ENCODE peak calls at places on chromosomes 1 and 21, in eight cellular contexts. V is sigmoid colon, E is breast epithelium, S is K562, G is GM12878, K is prostate gland, N is suprapubic skin, Y is GM12891. Q is an unnamed sample.

GRCh38 chr1:92927870-92928269 is 33.4 kb downstream of the DIPK1A start:
- DNase-seq in V (no peak), E (no peak), S (no peak), G (no peak), K (no peak), N (no peak), Y (no peak), Q (no peak)

GRCh38 chr1:226425431-226426031 is 17.6 kb upstream of the PARP1 start:
- DNase-seq in V (no peak), E (no peak), S (peak; percentile 33), G (no peak), K (no peak), N (no peak), Y (no peak), Q (no peak)

GRCh38 chr1:172640146-172640545 is 18.8 kb upstream of the FASLG start:
- DNase-seq in V (no peak), E (no peak), S (no peak), G (no peak), K (no peak), N (no peak), Y (no peak), Q (no peak)

GRCh38 chr1:216528816-216529215 is 105.6 kb upstream of the USH2A start:
- DNase-seq in V (no peak), E (no peak), S (no peak), G (peak; percentile 40), K (peak; percentile 20), N (no peak), Y (no peak), Q (no peak)

GRCh38 chr21:31446206-31446900 is 102.3 kb upstream of the TIAM1 start:
- DNase-seq in V (no peak), E (no peak), S (no peak), G (no peak), K (no peak), N (no peak), Y (no peak), Q (no peak)

GRCh38 chr21:15631342-15631741 is 98.4 kb upstream of the USP25 start:
- DNase-seq in V (no peak), E (no peak), S (no peak), G (no peak), K (no peak), N (no peak), Y (no peak), Q (no peak)

GRCh38 chr1:41282679-41283317 is 40.7 kb upstream of the SCMH1 start:
- DNase-seq in V (no peak), E (no peak), S (peak; percentile 52), G (no peak), K (no peak), N (no peak), Y (peak; percentile 37), Q (peak; percentile 39)

GRCh38 chr1:234781241-234782056 is 171.5 kb upstream of the IRF2BP2 start:
- DNase-seq in V (peak; percentile 61), E (no peak), S (peak; percentile 67), G (no peak), K (no peak), N (no peak), Y (no peak), Q (no peak)

GRCh38 chr1:232409584-232409983 is 220.3 kb downstream of the SIPA1L2 start:
- DNase-seq in V (no peak), E (no peak), S (no peak), G (no peak), K (no peak), N (no peak), Y (no peak), Q (no peak)

GRCh38 chr1:66337249-66337648 is 196.7 kb upstream of the SGIP1 start:
- DNase-seq in V (no peak), E (no peak), S (no peak), G (no peak), K (no peak), N (no peak), Y (no peak), Q (no peak)
- TF ChIP-seq POLR2AphosphoS5 in V (no peak), E (no peak), S (no peak), G (no peak), K (no peak), N (no peak), Y (peak; percentile 46), Q (no peak)

DNA sequence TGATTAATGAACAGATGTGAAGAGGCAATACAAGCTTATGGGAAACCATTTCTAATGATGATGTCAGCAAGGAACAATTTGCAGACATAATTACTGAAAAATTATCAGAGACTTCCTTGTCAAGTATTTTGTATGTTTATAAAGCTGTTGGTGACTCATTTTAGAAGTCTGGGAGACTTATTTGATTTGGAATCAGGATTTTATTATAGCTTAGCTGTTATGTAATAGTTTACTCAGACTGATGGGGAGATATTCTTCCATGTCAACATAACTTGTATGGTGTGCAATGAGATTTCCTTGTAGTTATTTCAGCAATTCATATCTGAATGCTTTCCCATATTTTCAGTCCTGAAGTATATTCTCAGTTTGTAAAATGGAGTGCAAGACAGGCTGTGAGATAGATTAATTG is 135.6 kb downstream of the TGFB2 start:
- DNase-seq in V (no peak), E (no peak), S (no peak), G (no peak), K (no peak), N (no peak), Y (no peak), Q (no peak)
- TF ChIP-seq POLR2AphosphoS5 in V (no peak), E (no peak), S (no peak), G (no peak), K (peak; percentile 69), N (no peak), Y (no peak), Q (no peak)

GRCh38 chr1:7582439-7582972 is 188.6 kb upstream of the VAMP3 start:
- DNase-seq in V (peak; percentile 24), E (no peak), S (peak; percentile 17), G (no peak), K (no peak), N (peak; percentile 31), Y (no peak), Q (no peak)
- TF ChIP-seq POLR2AphosphoS5 in V (no peak), E (no peak), S (no peak), G (no peak), K (no peak), N (no peak), Y (no peak), Q (no peak)

DNA sequence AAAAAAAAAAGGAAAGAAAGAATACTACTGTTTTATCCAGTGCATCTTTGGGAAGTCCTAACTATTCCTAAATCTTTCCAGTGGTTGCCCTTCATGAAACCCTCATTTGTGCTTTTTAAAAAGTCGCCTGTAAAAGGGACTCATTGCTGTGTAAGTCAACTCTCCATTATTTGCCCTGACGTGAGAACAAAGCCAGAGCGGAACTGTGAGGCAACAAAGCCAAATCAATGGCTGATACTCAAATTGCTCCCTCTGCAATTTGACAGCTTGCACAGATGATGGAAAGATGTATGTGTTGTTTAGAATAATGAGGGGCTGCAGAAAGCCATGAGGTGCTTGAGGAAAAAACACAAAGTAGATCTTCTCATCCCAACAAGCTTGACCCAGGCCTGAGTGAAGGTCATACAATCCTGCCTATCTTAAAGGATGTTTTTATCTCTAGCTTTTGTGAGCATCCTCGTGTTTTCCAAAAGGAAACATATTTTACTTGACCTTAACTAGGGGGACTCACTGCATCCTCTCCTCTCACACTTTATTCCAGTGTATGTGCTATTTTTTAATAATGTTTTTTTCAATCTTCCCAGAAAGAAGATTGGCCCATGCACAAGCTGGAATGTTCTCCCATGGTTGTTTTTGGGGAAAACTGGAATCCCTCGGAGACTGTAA is 33.4 kb downstream of the SMYD2 start:
- DNase-seq in V (no peak), E (no peak), S (no peak), G (no peak), K (no peak), N (no peak), Y (no peak), Q (no peak)
- TF ChIP-seq POLR2AphosphoS5 in V (no peak), E (no peak), S (no peak), G (no peak), K (no peak), N (no peak), Y (no peak), Q (no peak)

DNA sequence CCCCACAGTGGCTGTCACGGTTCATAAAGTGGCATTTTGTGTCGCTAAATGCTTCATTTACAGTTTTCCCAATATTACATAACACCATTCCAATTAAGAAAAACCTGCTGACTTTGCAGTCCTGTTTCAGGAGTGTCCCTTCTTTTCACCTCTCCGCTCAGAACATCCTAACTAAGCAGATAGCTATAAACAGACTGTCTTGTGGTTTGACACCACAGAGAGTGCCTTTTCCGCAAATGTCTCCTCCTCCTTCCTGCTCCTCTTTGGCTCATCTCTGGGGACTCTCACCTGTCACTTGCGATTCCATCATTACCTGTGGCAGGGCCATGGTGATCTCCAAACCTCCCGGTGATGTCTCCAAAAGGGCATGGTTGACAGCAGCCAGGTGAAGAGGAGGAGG is 119.0 kb downstream of the CNIH3 start:
- DNase-seq in V (no peak), E (no peak), S (no peak), G (peak; percentile 55), K (no peak), N (no peak), Y (no peak), Q (no peak)
- TF ChIP-seq POLR2AphosphoS5 in V (no peak), E (no peak), S (no peak), G (no peak), K (no peak), N (no peak), Y (no peak), Q (no peak)

GRCh38 chr1:94553323-94553730 is 11.8 kb upstream of the F3 start:
- DNase-seq in V (no peak), E (peak; percentile 59), S (no peak), G (no peak), K (peak; percentile 44), N (no peak), Y (no peak), Q (no peak)
- TF ChIP-seq POLR2AphosphoS5 in V (no peak), E (no peak), S (no peak), G (no peak), K (peak; percentile 64), N (no peak), Y (no peak), Q (no peak)

GRCh38 chr1:150152182-150152536 is 2.4 kb downstream of the PLEKHO1 start:
- DNase-seq in V (peak; percentile 79), E (no peak), S (no peak), G (no peak), K (no peak), N (no peak), Y (no peak), Q (no peak)
- TF ChIP-seq POLR2AphosphoS5 in V (peak; percentile 65), E (no peak), S (no peak), G (no peak), K (peak; percentile 29), N (no peak), Y (no peak), Q (no peak)

GRCh38 chr21:46183910-46184624 is at the start of gene SPATC1L:
- DNase-seq in V (peak; percentile 89), E (peak; percentile 76), S (peak; percentile 85), G (peak; percentile 39), K (peak; percentile 50), N (peak; percentile 72), Y (peak; percentile 58), Q (no peak)
- TF ChIP-seq POLR2AphosphoS5 in V (no peak), E (no peak), S (no peak), G (no peak), K (peak; percentile 39), N (no peak), Y (no peak), Q (no peak)

GRCh38 chr1:40059292-40059959 is 18.9 kb downstream of the CAP1 start:
- DNase-seq in V (no peak), E (no peak), S (peak; percentile 65), G (no peak), K (no peak), N (no peak), Y (no peak), Q (no peak)
- TF ChIP-seq POLR2AphosphoS5 in V (no peak), E (no peak), S (no peak), G (no peak), K (peak; percentile 29), N (no peak), Y (no peak), Q (no peak)